ENCODE peak calls at places on chromosomes 1 and 21, in ten cellular contexts. E is right cardiac atrium, Z is anterior cingulate cortex, D is GM13976, V is B cell, W is left colon, C is NCI-H2029 treated with DMSO at 0.1 percent for 48 hours, H is amniotic stem cell, Y is T-cell, M is M059J. N is an unnamed sample.

GRCh38 chr1:228151526-228151925 is 1.8 kb downstream of the GJC2 start:
- DNase-seq in E (no peak), Z (no peak), D (no peak), V (no peak), W (peak), C (no peak), H (no peak), Y (no peak), M (no peak), N (no peak)

GRCh38 chr1:6052543-6053205 is 7.0 kb downstream of the KCNAB2 start:
- DNase-seq in E (peak), Z (peak), D (peak), V (peak), W (peak), C (peak), H (peak), Y (peak), M (peak), N (peak)

GRCh38 chr1:116544588-116545358 is 26.1 kb downstream of the CD58 start:
- DNase-seq in E (no peak), Z (no peak), D (no peak), V (no peak), W (no peak), C (no peak), H (no peak), Y (no peak), M (no peak), N (no peak)

GRCh38 chr1:211684791-211685190 is 9.4 kb upstream of the NEK2 start:
- DNase-seq in E (no peak), Z (no peak), D (no peak), V (no peak), W (no peak), C (no peak), H (no peak), Y (no peak), M (no peak), N (no peak)

GRCh38 chr1:160307455-160307854 is 22.5 kb upstream of the PEX19 start:
- DNase-seq in E (peak), Z (no peak), D (no peak), V (peak), W (no peak), C (no peak), H (no peak), Y (no peak), M (no peak), N (no peak)

GRCh38 chr1:6961905-6962304 is 176.7 kb downstream of the CAMTA1 start:
- DNase-seq in E (peak), Z (no peak), D (no peak), V (peak), W (no peak), C (no peak), H (no peak), Y (no peak), M (no peak), N (no peak)

GRCh38 chr1:53270873-53271272 is 32.6 kb upstream of the MAGOH start:
- DNase-seq in E (no peak), Z (no peak), D (no peak), V (no peak), W (no peak), C (no peak), H (no peak), Y (no peak), M (no peak), N (no peak)

GRCh38 chr1:192633533-192634258 is 2.3 kb upstream of the RGS13 start:
- DNase-seq in E (no peak), Z (no peak), D (no peak), V (no peak), W (no peak), C (no peak), H (no peak), Y (no peak), M (peak), N (no peak)

GRCh38 chr1:44485229-44485932 is 80.3 kb downstream of the RNF220 start:
- DNase-seq in E (no peak), Z (no peak), D (no peak), V (no peak), W (no peak), C (no peak), H (peak), Y (no peak), M (peak), N (no peak)

GRCh38 chr1:25503551-25504426 is 39.6 kb upstream of the LDLRAP1 start:
- DNase-seq in E (peak), Z (no peak), D (no peak), V (peak), W (peak), C (no peak), H (no peak), Y (peak), M (peak), N (no peak)

GRCh38 chr1:77316006-77316405 is 34.2 kb downstream of the AK5 start:
- DNase-seq in E (no peak), Z (no peak), D (no peak), V (no peak), W (no peak), C (no peak), H (no peak), Y (no peak), M (peak), N (no peak)

GRCh38 chr1:14037101-14037807 is 337.3 kb downstream of the PRDM2 start:
- DNase-seq in E (no peak), Z (no peak), D (no peak), V (no peak), W (no peak), C (peak), H (no peak), Y (no peak), M (peak), N (no peak)

GRCh38 chr1:206866062-206866461 is 639 bp downstream of the IL20 start:
- DNase-seq in E (no peak), Z (no peak), D (no peak), V (no peak), W (no peak), C (no peak), H (no peak), Y (no peak), M (peak), N (no peak)

GRCh38 chr1:9618912-9619679 is 30.4 kb downstream of the TMEM201 start:
- DNase-seq in E (no peak), Z (no peak), D (no peak), V (no peak), W (no peak), C (no peak), H (no peak), Y (no peak), M (no peak), N (no peak)

GRCh38 chr21:27190601-27191000 is 223.7 kb upstream of the ADAMTS5 start:
- DNase-seq in E (no peak), Z (no peak), D (no peak), V (no peak), W (no peak), C (no peak), H (no peak), Y (no peak), M (peak), N (no peak)

GRCh38 chr21:9758141-9758540 is 763.2 kb upstream of the TPTE start:
- DNase-seq in E (no peak), Z (no peak), D (no peak), V (no peak), W (no peak), C (no peak), H (no peak), Y (no peak), M (no peak), N (no peak)

GRCh38 chr1:235835226-235835625 is 31.5 kb downstream of the LYST start:
- DNase-seq in E (peak), Z (no peak), D (no peak), V (no peak), W (no peak), C (peak), H (no peak), Y (no peak), M (no peak), N (no peak)

GRCh38 chr1:204589409-204590038 is 73.3 kb downstream of the MDM4 start:
- DNase-seq in E (no peak), Z (no peak), D (no peak), V (peak), W (no peak), C (no peak), H (no peak), Y (no peak), M (peak), N (no peak)

GRCh38 chr1:117150316-117150715 is 28.8 kb upstream of the TRIM45 start:
- DNase-seq in E (no peak), Z (no peak), D (no peak), V (no peak), W (no peak), C (no peak), H (no peak), Y (no peak), M (peak), N (no peak)

GRCh38 chr1:23168079-23168461 is 586 bp downstream of the LUZP1 start:
- DNase-seq in E (peak), Z (no peak), D (peak), V (no peak), W (no peak), C (no peak), H (no peak), Y (peak), M (no peak), N (peak)

N was measured in GM13977.